ENCODE peak calls at places on chromosomes 11 and 22, in five cellular contexts. R, L, D, M and F are unnamed samples.
A peak's percentile ranks its signal among the peaks of the same experiment; 100 is the strongest.

GRCh38 chr11:124541204-124541603 is 2.2 kb downstream of the OR8B12 start:
- DNase-seq in R (no peak), L (no peak), D (no peak), M (no peak), F (no peak)

GRCh38 chr22:17795661-17796548 is 21.6 kb upstream of the BID start:
- DNase-seq in R (no peak), L (no peak), D (no peak), M (no peak), F (no peak)

GRCh38 chr11:12502950-12503579 is 125.7 kb downstream of the PARVA start:
- DNase-seq in R (no peak), L (no peak), D (no peak), M (no peak), F (no peak)

GRCh38 chr11:122863704-122864326 is 18.7 kb upstream of the JHY start:
- DNase-seq in R (peak; percentile 28), L (peak; percentile 53), D (peak; percentile 61), M (peak; percentile 63), F (no peak)

GRCh38 chr11:64120951-64121569 is 44.9 kb downstream of the MACROD1 start:
- DNase-seq in R (no peak), L (no peak), D (no peak), M (peak; percentile 93), F (no peak)

GRCh38 chr11:74755395-74755995 is 6.8 kb downstream of the RNF169 start:
- DNase-seq in R (no peak), L (no peak), D (no peak), M (no peak), F (no peak)

GRCh38 chr11:84740050-84740449 is 887.1 kb downstream of the DLG2 start:
- DNase-seq in R (no peak), L (no peak), D (no peak), M (no peak), F (no peak)

GRCh38 chr11:47394322-47395224 is 13.8 kb upstream of the SLC39A13 start:
- DNase-seq in R (no peak), L (no peak), D (no peak), M (no peak), F (no peak)

GRCh38 chr22:19817561-19818263 is 37.0 kb downstream of the GNB1L start:
- DNase-seq in R (no peak), L (no peak), D (no peak), M (no peak), F (no peak)

GRCh38 chr22:50102946-50103345 is 13.1 kb downstream of the MOV10L1 start:
- DNase-seq in R (no peak), L (no peak), D (no peak), M (peak; percentile 43), F (no peak)

GRCh38 chr11:32884770-32885384 is 7.7 kb upstream of the QSER1 start:
- DNase-seq in R (no peak), L (peak; percentile 9), D (no peak), M (no peak), F (no peak)

GRCh38 chr11:100831929-100832480 is 144.9 kb downstream of the ARHGAP42 start:
- DNase-seq in R (no peak), L (no peak), D (no peak), M (no peak), F (no peak)

GRCh38 chr11:67482275-67482735 is 521 bp upstream of the AIP start:
- DNase-seq in R (no peak), L (no peak), D (no peak), M (peak; percentile 14), F (no peak)

GRCh38 chr11:78646564-78647185 is 72.0 kb upstream of the NARS2 start:
- DNase-seq in R (peak; percentile 26), L (peak; percentile 69), D (no peak), M (peak; percentile 82), F (peak; percentile 35)

GRCh38 chr11:78783846-78784245 is 209.2 kb upstream of the NARS2 start:
- DNase-seq in R (no peak), L (no peak), D (no peak), M (no peak), F (no peak)

GRCh38 chr11:128520886-128521696 is 66.3 kb downstream of the ETS1 start:
- DNase-seq in R (no peak), L (no peak), D (no peak), M (no peak), F (no peak)

GRCh38 chr11:128517457-128518230 is 69.7 kb downstream of the ETS1 start:
- DNase-seq in R (no peak), L (no peak), D (no peak), M (no peak), F (no peak)

GRCh38 chr11:128520206-128520885 is 67.0 kb downstream of the ETS1 start:
- DNase-seq in R (no peak), L (no peak), D (no peak), M (no peak), F (no peak)

GRCh38 chr11:128518493-128519207 is 68.7 kb downstream of the ETS1 start:
- DNase-seq in R (no peak), L (no peak), D (no peak), M (no peak), F (no peak)

GRCh38 chr11:128519353-128519752 is 68.0 kb downstream of the ETS1 start:
- DNase-seq in R (no peak), L (no peak), D (no peak), M (no peak), F (no peak)
- H3K27ac ChIP-seq in R (peak overlapping the region; percentile 96), L (no peak overlapping the region), D (no peak overlapping the region), M (no peak overlapping the region), F (peak overlapping the region; percentile 57)

DNA sequence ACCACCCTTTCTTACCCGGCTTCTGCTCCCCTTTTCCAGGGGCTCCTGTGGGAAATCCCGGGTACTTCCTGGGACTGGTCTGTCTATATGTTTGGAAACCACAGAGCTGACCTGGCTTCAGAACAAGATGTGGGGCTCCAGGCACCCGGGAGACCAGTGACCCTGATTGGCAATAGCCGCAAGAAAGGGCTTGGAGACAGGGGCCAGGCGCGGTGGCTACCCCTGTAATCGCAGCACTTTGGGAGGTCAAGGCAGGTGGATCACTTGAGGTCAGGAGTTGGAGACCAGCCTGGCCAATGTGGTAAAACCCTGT is 3.2 kb upstream of the NEAT1 start:
- DNase-seq in R (peak; percentile 18), L (no peak), D (peak; percentile 61), M (no peak), F (no peak)
- H3K27ac ChIP-seq in R (peak overlapping the region; percentile 99), L (peak overlapping the region; percentile 98), D (peak overlapping the region; percentile 97), M (peak overlapping the region; percentile 100), F (peak overlapping the region; percentile 100)

DNA sequence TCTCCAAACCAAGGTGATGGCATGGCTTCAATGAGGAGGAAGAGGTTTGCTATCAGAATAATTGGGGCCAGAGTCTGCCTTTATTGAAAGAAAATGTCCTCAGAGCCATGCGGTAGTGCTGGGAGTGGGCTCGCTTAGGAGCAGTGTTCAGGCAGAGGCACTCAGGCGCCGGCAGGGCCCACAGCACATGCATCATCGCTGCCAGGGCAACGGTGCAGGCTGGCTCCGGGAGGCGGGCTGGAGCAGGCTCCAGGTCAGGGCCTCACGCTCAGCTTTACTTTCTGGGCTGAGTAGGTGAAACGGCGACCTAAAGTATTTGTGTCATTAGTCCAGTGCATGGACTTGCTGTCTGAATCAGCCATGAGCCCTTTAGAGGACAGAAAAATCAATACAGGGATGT is 169.9 kb upstream of the CCDC90B start:
- DNase-seq in R (no peak), L (peak; percentile 42), D (no peak), M (no peak), F (peak; percentile 20)
- H3K27ac ChIP-seq in R (no peak overlapping the region), L (no peak overlapping the region), D (no peak overlapping the region), M (no peak overlapping the region), F (no peak overlapping the region)

DNA sequence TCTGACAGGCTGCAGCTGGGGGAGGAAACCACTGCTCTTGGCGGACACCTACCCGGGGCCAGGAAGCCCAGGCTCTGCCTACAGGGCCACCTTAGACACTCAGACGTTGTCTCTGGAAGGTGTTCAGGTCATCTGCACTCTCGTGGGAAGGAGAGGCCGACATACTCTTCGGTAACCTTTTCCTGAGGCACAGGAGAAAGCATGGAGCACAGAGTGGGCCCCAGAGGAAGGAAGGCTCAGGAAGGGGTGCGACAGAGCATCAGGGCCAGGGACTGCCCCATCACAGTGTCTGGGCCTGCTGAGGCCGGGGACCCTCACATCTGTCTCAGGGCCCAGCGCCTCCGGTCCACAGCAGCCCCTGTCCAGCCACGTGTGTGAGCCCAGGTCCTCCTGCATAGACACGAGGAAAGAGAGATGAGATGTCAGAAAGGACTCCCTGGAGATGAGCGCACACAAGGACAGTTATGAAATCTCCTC is 18.2 kb upstream of the TUB start:
- DNase-seq in R (no peak), L (no peak), D (no peak), M (no peak), F (no peak)
- H3K27ac ChIP-seq in R (no peak overlapping the region), L (no peak overlapping the region), D (peak overlapping the region; percentile 61), M (no peak overlapping the region), F (peak overlapping the region; percentile 30)

GRCh38 chr11:9733212-9733611 is 69.3 kb downstream of the SWAP70 start:
- DNase-seq in R (no peak), L (no peak), D (no peak), M (no peak), F (no peak)
- H3K27ac ChIP-seq in R (no peak overlapping the region), L (no peak overlapping the region), D (no peak overlapping the region), M (no peak overlapping the region), F (no peak overlapping the region)

DNA sequence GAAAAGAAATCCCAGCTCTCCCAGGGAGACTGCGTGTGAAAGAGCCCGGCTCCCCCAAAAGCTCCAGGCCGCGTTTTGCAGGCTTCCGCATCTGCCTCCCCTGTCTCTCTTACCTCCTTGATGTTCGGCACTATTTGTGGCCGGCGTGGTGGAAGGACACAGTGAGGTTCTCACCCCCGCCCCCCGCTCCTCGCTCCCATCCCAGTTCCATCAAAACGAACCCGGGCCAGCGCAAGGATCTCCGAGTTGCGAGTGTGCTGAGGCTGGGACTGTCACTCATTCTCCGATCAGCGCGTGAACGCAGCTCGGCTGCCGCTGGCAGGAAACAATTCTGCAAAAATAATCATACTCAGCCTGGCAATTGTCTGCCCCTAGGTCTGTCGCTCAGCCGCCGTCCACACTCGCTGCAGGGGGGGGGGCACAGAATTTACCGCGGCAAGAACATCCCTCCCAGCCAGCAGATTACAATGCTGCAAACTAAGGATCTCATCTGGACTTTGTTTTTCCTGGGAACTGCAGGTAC is at the start of gene NCAM1:
- DNase-seq in R (peak; percentile 21), L (peak; percentile 96), D (peak; percentile 93), M (no peak), F (peak; percentile 94)
- H3K27ac ChIP-seq in R (peak within 1 kb of the TSS; percentile 79), L (peak within 1 kb of the TSS; percentile 6), D (no peak within 1 kb of the TSS), M (peak within 1 kb of the TSS; percentile 68), F (peak within 1 kb of the TSS; percentile 97)

GRCh38 chr11:86809561-86809960 is 9.2 kb downstream of the PRSS23 start:
- DNase-seq in R (no peak), L (no peak), D (no peak), M (no peak), F (no peak)
- H3K27ac ChIP-seq in R (no peak overlapping the region), L (no peak overlapping the region), D (no peak overlapping the region), M (no peak overlapping the region), F (no peak overlapping the region)

DNA sequence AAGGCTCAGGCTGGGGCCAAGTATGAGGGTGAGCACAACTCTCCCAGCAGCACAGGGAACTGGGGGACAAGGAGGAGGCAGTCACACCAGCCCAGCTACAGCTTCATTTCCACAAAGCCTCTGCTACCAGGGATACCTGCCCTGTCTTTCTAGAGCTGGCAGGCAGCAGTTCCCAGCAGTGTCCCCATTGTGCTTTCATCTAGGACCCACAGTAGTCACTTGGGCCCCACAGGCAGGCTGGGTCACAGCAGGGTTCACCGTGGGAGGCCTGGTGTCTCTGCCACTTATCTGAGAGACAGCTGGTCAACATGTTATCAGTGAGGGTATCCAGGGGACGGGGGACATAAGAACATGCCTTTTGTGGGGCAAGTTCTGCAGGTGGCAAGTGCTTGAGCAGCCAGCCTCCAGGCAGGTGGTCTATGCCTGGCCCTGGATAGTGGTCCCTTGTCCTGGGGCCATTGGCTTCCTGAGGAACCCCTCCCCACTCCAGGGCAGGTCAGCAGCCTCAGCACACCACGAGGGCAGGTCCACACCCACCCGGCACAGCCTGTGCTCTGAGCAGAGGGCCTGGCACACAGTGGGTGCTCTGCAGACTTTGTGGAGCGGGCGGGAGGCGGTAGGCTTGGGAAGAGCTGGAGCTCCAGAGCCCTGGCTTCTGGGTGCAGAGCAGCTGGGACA is 29.9 kb downstream of the GNAZ start:
- DNase-seq in R (no peak), L (no peak), D (no peak), M (no peak), F (no peak)
- H3K27ac ChIP-seq in R (no peak overlapping the region), L (no peak overlapping the region), D (peak overlapping the region; percentile 93), M (no peak overlapping the region), F (peak overlapping the region; percentile 94)